ENCODE peak calls at places on chromosomes 3 and 15, in nine cellular contexts. W is psoas muscle, B is vagina, G is fibroblast of the aortic adventitia, C is B cell, T is GM10248, D is tibial nerve, S is ovary, V is HFFc6. I is an unnamed sample.

GRCh38 chr15:45351229-45351628 is 27.1 kb downstream of the GATM start:
- DNase-seq in W (no peak), T (no peak), V (no peak), S (no peak), G (no peak), D (no peak), C (no peak), B (no peak), I (no peak)

GRCh38 chr3:142609136-142609535 is 12.9 kb downstream of the PLS1 start:
- DNase-seq in S (no peak), G (no peak), W (no peak), C (no peak), T (no peak), B (no peak), D (no peak), V (no peak), I (no peak)

GRCh38 chr3:194139085-194139976 is 3.4 kb downstream of the HES1 start:
- DNase-seq in S (peak), T (no peak), G (peak), V (peak), C (peak), W (peak), B (peak), D (no peak), I (no peak)

GRCh38 chr15:78697449-78697848 is 56.4 kb upstream of the CHRNB4 start:
- DNase-seq in W (no peak), V (no peak), D (no peak), G (no peak), S (no peak), B (no peak), T (no peak), C (no peak), I (no peak)

GRCh38 chr3:10557250-10557649 is 51.9 kb upstream of the ATP2B2 start:
- DNase-seq in C (no peak), G (no peak), T (no peak), V (no peak), S (no peak), D (no peak), B (no peak), W (no peak), I (no peak)

GRCh38 chr3:5212625-5213573 is 25.4 kb downstream of the EDEM1 start:
- DNase-seq in V (no peak), D (no peak), T (no peak), C (no peak), G (no peak), W (no peak), S (no peak), B (no peak), I (no peak)

GRCh38 chr15:52480990-52481389 is 47.7 kb downstream of the MYO5A start:
- DNase-seq in B (no peak), D (no peak), T (no peak), G (no peak), S (no peak), V (no peak), W (no peak), C (no peak), I (no peak)

GRCh38 chr15:79394231-79394630 is 37.9 kb upstream of the MINAR1 start:
- DNase-seq in B (no peak), W (no peak), C (no peak), S (no peak), V (no peak), G (peak), T (no peak), D (no peak), I (no peak)

GRCh38 chr3:195094211-195094921 is 176.6 kb downstream of the XXYLT1 start:
- DNase-seq in D (no peak), V (no peak), C (peak), B (no peak), G (no peak), S (no peak), W (peak), T (peak), I (peak)

GRCh38 chr3:5754602-5755001 is 567.1 kb downstream of the EDEM1 start:
- DNase-seq in B (no peak), S (peak), D (peak), V (no peak), C (no peak), T (no peak), W (no peak), G (no peak), I (no peak)

GRCh38 chr3:10384541-10385360 is 63.8 kb upstream of the SEC13 start:
- DNase-seq in W (no peak), V (no peak), G (no peak), T (no peak), S (no peak), B (no peak), C (no peak), D (no peak), I (no peak)

GRCh38 chr15:60575995-60576394 is 97.1 kb upstream of the ICE2 start:
- DNase-seq in C (no peak), V (peak), S (no peak), W (no peak), B (no peak), G (no peak), T (no peak), D (no peak), I (no peak)

GRCh38 chr3:65833761-65834505 is 204.8 kb downstream of the MAGI1 start:
- DNase-seq in T (no peak), C (no peak), S (no peak), W (no peak), V (peak), G (peak), B (no peak), D (no peak), I (no peak)

GRCh38 chr15:63094495-63094931 is 27.1 kb upstream of the LACTB start:
- DNase-seq in D (no peak), T (no peak), G (peak), S (no peak), V (peak), C (no peak), B (no peak), W (no peak), I (no peak)

GRCh38 chr3:4895848-4896247 is 83.4 kb upstream of the BHLHE40 start:
- DNase-seq in S (peak), C (no peak), G (peak), W (no peak), D (peak), T (no peak), V (peak), B (no peak), I (no peak)

GRCh38 chr3:99957086-99957821 is 139.6 kb downstream of the CMSS1 start:
- DNase-seq in S (no peak), G (peak), V (no peak), T (no peak), B (no peak), D (no peak), W (no peak), C (no peak), I (no peak)

GRCh38 chr3:14783480-14784086 is 35.2 kb upstream of the FGD5 start:
- DNase-seq in C (no peak), W (no peak), V (no peak), T (no peak), D (no peak), B (no peak), G (no peak), S (no peak), I (no peak)

GRCh38 chr3:123488641-123489347 is 39.9 kb upstream of the ADCY5 start:
- DNase-seq in B (no peak), T (no peak), C (no peak), S (no peak), G (no peak), D (no peak), V (no peak), W (no peak), I (no peak)

GRCh38 chr15:81783586-81783985 is 262.2 kb downstream of the MEX3B start:
- DNase-seq in C (no peak), G (no peak), T (no peak), B (peak), V (no peak), W (no peak), D (no peak), S (no peak), I (no peak)

GRCh38 chr3:140243536-140243935 is 308.6 kb downstream of the CLSTN2 start:
- DNase-seq in C (no peak), T (no peak), G (no peak), V (no peak), W (no peak), S (no peak), B (no peak), D (no peak), I (no peak)

GRCh38 chr3:132637590-132637989 is 22.0 kb downstream of the ACAD11 start:
- DNase-seq in C (no peak), V (peak), S (no peak), D (no peak), G (peak), T (no peak), W (no peak), B (no peak), I (no peak)

GRCh38 chr15:64356443-64357040 is 569 bp upstream of the CSNK1G1 start:
- DNase-seq in G (peak), S (no peak), T (peak), W (no peak), V (peak), B (no peak), D (no peak), C (no peak), I (no peak)

GRCh38 chr3:150292891-150293290 is 115.2 kb upstream of the TSC22D2 start:
- DNase-seq in D (no peak), B (no peak), T (no peak), C (no peak), V (peak), W (no peak), G (peak), S (no peak), I (no peak)

GRCh38 chr3:128413413-128414205 is 53.1 kb downstream of the DNAJB8 start:
- DNase-seq in D (no peak), B (no peak), T (no peak), W (no peak), S (no peak), G (no peak), C (no peak), V (no peak), I (no peak)

GRCh38 chr3:142660379-142660778 is 63.5 kb upstream of the TRPC1 start:
- DNase-seq in V (no peak), S (no peak), G (no peak), B (no peak), W (no peak), D (no peak), C (no peak), T (no peak), I (no peak)

GRCh38 chr3:127212231-127212630 is 19.3 kb downstream of the PRR23E start:
- DNase-seq in G (no peak), V (no peak), B (peak), D (no peak), C (no peak), T (peak), W (no peak), S (no peak), I (no peak)

GRCh38 chr3:31973837-31974236 is 7.2 kb downstream of the OSBPL10 start:
- DNase-seq in S (no peak), W (no peak), V (no peak), B (no peak), D (no peak), C (no peak), T (no peak), G (no peak), I (no peak)

GRCh38 chr3:97930018-97930417 is 42.2 kb downstream of the RIOX2 start:
- DNase-seq in V (no peak), T (no peak), B (no peak), D (no peak), C (no peak), W (no peak), G (no peak), S (no peak), I (no peak)

DNA sequence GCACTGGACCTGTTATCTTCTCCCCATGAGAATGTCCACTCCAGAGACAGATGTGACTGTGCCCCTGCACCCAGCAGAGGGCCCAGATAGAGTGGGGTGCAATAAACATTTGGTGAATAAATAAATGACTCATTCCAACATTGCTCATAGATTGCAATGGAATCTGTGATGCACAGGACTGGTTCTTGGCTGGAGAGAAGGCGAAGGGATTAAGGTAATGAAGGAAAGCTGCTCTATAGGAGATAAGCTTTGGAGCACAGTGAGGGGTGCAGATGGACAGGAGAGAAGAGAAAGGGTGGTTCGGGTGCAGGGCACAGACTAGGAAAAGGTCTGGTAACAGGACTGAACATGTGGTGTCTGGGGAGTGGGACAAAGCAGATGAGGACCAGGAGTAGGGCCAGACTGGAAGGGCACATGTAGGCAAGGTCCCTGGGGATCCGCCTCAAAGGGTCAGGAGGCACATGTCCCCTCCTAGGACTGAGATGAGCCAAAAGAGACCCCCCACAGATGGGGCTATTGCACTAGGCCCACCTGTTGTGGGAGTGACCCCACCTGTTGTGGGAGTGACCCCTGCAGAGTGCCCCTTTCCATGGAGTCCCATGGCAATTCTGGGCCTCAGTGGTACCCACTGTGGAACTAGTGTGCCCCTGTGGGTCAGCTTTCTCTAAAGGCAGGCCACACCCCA is 17.5 kb upstream of the POC1A start:
- DNase-seq in D (no peak), G (peak), W (no peak), V (peak), S (no peak), T (no peak), B (peak), C (no peak), I (no peak)
- TF ChIP-seq CTCF in D (no peak), G (peak), W (no peak), V (peak), S (no peak), T (no peak), B (no peak), C (no peak), I (no peak)

DNA sequence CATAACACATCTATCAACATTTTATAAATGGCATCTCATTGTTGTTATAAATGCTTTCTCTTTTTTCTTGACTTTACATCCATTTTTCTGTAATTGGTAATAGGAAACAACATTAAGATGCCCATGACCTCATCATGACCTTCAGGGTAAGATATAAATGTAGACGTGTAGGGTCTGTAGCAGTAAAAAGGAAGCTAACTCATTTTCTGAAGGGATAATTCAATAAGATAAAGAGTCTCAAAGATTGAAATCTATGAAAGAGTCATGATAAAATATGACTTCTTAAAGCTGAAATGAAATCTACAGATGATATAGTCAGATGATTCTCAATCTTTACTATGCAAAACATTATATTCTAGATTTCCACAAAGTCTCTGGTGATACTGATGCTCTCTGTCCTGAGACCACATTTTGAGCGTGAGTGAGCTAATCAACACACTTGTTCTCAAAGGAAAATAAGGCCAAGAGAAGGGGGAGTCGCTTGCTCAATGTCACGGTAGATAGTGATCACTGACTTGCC is 38.5 kb downstream of the TPRG1 start:
- DNase-seq in T (no peak), G (no peak), S (no peak), B (no peak), W (no peak), D (no peak), C (no peak), V (no peak), I (no peak)
- TF ChIP-seq CTCF in T (no peak), G (no peak), S (no peak), B (no peak), W (no peak), D (no peak), C (no peak), V (no peak), I (no peak)

GRCh38 chr3:58355174-58355573 is 22.5 kb downstream of the PXK start:
- DNase-seq in G (no peak), B (no peak), S (no peak), T (peak), W (no peak), V (no peak), D (no peak), C (peak), I (no peak)

GRCh38 chr3:58352624-58353023 is 19.9 kb downstream of the PXK start:
- DNase-seq in T (no peak), V (no peak), G (no peak), D (no peak), B (no peak), S (no peak), C (no peak), W (no peak), I (no peak)

GRCh38 chr3:58351920-58352319 is 19.2 kb downstream of the PXK start:
- DNase-seq in S (no peak), B (no peak), G (no peak), C (no peak), V (no peak), D (no peak), T (no peak), W (no peak), I (no peak)

GRCh38 chr3:58356054-58356453 is 23.4 kb downstream of the PXK start:
- DNase-seq in S (no peak), T (no peak), W (no peak), B (no peak), G (no peak), V (no peak), D (no peak), C (peak), I (peak)

DNA sequence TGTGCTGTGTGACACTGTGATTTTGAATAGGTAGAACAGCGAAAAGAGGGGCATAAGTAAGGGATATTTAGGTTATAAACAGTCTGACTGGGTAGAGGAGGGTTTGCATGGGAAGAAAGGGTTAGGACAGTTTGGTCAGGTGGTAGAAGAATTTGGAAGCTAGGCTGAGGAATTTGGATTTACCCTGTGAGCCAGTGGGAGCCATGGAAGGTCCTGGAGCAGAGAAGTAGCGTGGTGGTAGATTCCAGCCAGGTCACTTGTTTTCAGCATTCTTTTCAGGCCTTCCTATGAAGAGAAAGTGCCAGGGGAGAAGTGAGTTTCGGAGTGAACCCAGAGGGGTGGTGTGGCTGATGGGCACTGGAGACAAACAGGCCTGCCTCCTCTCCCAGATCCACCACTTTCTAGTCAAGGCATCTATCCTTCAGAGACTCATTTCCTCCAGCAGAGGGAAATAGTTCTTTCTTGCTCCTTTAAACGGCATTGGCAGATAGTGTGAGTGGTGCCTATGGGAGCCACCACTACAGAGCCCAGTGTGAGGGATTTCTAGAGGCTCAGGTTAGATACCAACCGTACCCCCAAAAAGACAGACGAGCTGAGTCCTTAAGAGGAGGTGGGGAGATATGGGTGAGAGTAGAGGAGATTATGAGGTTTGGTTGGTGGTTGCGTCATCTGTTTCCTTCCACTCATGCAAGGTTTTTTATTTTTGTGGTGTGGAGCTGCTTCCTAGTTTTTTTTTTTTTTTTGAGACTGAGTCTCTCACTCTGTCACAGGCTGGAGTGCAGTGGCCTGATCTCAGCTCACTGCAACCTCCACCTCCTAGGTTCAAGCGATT is 21.2 kb downstream of the PXK start:
- DNase-seq in C (peak), G (peak), D (no peak), W (no peak), S (no peak), B (no peak), V (no peak), T (no peak), I (no peak)
- TF ChIP-seq CTCF in C (no peak), G (peak), D (no peak), W (no peak), S (no peak), B (no peak), V (peak), T (no peak), I (peak)

DNA sequence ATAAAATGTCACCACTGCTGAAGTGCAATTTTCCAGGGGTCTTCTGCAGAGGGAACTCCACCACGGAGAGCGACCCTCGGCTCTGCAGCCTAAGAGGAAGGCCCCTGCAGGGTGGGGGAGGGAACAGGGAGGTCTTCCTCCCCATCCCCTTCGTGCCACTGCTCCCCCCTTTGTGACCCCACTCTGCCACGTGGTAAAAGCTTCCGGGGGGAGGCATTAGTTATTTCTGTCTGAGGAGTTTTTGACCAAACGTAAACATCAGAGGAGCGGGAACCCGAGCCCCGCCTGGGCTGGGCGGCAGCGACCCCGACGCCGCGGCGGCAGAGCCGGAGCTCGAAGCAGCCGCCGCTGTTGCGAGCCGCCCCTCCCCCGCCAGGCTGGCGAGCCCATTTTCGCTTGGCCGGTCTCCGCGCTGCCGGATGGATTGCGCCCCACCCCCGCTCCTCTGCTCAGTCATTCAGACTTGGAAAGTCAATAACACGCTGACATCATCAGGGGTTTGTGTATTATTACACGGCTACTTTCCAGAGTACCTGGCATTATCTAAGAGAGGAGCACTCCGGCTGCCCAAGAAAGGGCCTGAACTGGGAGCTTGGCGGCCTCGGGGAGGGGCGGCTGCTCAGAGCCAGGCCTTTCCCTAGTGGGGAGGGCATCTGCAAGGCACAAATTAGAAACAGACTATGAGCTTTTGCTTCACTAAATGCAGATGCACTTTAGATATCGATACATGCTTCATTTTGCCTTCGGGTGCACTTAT is 162.5 kb upstream of the TBL1XR1 start:
- DNase-seq in V (peak), D (peak), T (peak), W (peak), G (peak), B (peak), S (peak), C (peak), I (peak)
- TF ChIP-seq CTCF in V (peak), D (peak), T (no peak), W (no peak), G (peak), B (no peak), S (no peak), C (no peak), I (no peak)

GRCh38 chr15:85579957-85580694 is 199.7 kb downstream of the AKAP13 start:
- DNase-seq in V (no peak), T (peak), D (peak), S (no peak), C (peak), B (no peak), W (no peak), G (peak), I (peak)
- TF ChIP-seq CTCF in V (no peak), T (peak), D (no peak), S (no peak), C (no peak), B (no peak), W (no peak), G (no peak), I (no peak)

I was measured in CD14-positive monocyte.